ENCODE peak calls at places on chromosome 13, in four cellular contexts. N is effector memory CD4-positive, alpha-beta T cell; W is colonic mucosa; B is CD4-positive, alpha-beta memory T cell. G is an unnamed sample.

GRCh38 chr13:63435668-63436275 is 2020.1 kb upstream of the PCDH20 start:
- DNase-seq in B (no peak), W (no peak), N (no peak), G (no peak)

GRCh38 chr13:41765813-41766212 is 195.1 kb downstream of the VWA8 start:
- DNase-seq in W (no peak), N (no peak), B (no peak), G (no peak)

GRCh38 chr13:53781941-53782340 is 753.3 kb downstream of the OLFM4 start:
- DNase-seq in N (no peak), W (no peak), B (no peak), G (no peak)

GRCh38 chr13:24670927-24671326 is 9.3 kb upstream of the ATP12A start:
- DNase-seq in B (no peak), N (no peak), W (peak; percentile 62), G (no peak)

GRCh38 chr13:105920375-105920774 is 615.1 kb downstream of the EFNB2 start:
- DNase-seq in N (no peak), W (peak; percentile 41), B (no peak), G (no peak)

GRCh38 chr13:47621931-47622330 is 379.1 kb downstream of the SUCLA2 start:
- DNase-seq in W (no peak), B (no peak), N (no peak), G (no peak)

GRCh38 chr13:20610006-20610405 is 43.0 kb downstream of the IFT88 start:
- DNase-seq in B (no peak), W (no peak), N (no peak), G (no peak)

GRCh38 chr13:37546087-37546486 is 52.5 kb downstream of the POSTN start:
- DNase-seq in N (no peak), W (no peak), B (no peak), G (no peak)

GRCh38 chr13:27083183-27083582 is 88.4 kb downstream of the USP12 start:
- DNase-seq in W (no peak), N (no peak), B (no peak), G (no peak)

GRCh38 chr13:112693831-112694497 is 4.1 kb downstream of the ATP11A start:
- DNase-seq in B (no peak), W (no peak), N (no peak), G (no peak)

GRCh38 chr13:103188688-103189326 is 122.6 kb upstream of the SLC10A2 start:
- DNase-seq in B (no peak), W (no peak), N (no peak), G (no peak)

GRCh38 chr13:89061821-89062220 is 1390.7 kb downstream of the SLITRK5 start:
- DNase-seq in N (no peak), B (no peak), W (peak; percentile 33), G (no peak)

GRCh38 chr13:80339841-80340642 is 884 bp downstream of the SPRY2 start:
- DNase-seq in W (peak; percentile 67), B (no peak), N (no peak), G (no peak)

GRCh38 chr13:63288576-63288975 is 1872.9 kb upstream of the PCDH20 start:
- DNase-seq in B (no peak), N (no peak), W (no peak), G (no peak)

GRCh38 chr13:19159761-19160420 is 21.7 kb downstream of the TUBA3C start:
- DNase-seq in W (no peak), B (no peak), N (no peak), G (no peak)

GRCh38 chr13:54194233-54195024 is 1165.8 kb downstream of the OLFM4 start:
- DNase-seq in N (no peak), B (no peak), W (no peak), G (no peak)

DNA sequence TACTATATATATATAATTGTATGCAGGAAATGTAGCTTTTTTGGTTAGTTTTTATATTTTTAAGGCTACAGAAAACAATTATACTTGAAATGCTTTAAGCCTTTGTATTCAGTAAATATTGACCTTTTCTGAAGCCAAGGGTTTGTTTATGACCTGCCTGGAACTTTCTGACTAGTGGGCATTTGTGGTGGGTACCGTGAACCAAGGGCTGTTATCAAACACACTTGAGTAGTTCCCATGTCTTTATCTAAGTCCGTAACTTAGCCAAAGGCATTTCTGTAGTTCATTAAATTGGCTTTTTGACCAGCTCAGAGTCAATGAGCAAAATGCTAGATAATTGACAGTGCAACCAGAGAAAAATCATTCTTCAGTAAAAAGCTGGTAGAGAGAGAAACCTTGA is 1444.2 kb upstream of the SLC10A2 start:
- DNase-seq in N (no peak), B (no peak), W (no peak), G (no peak)
- H3K4me1 ChIP-seq in N (no peaks in the 10 kb centered on the region), B (no peaks in the 10 kb centered on the region), W (no peaks in the 10 kb centered on the region), G (no peaks in the 10 kb centered on the region)

GRCh38 chr13:75405976-75406703 is 75.8 kb downstream of the TBC1D4 start:
- DNase-seq in B (no peak), W (no peak), N (no peak), G (no peak)
- H3K4me3 ChIP-seq in B (no peak overlapping the region), W (no peak overlapping the region), N (no peak overlapping the region), G (no peak overlapping the region)

GRCh38 chr13:51637852-51638496 is 53.7 kb downstream of the WDFY2 start:
- DNase-seq in N (no peak), W (no peak), B (no peak), G (no peak)

GRCh38 chr13:51639171-51639570 is 54.9 kb downstream of the WDFY2 start:
- DNase-seq in B (no peak), N (no peak), W (no peak), G (no peak)

GRCh38 chr13:51635137-51635878 is 51.0 kb downstream of the WDFY2 start:
- DNase-seq in N (no peak), B (peak; percentile 16), W (no peak), G (peak; percentile 43)

GRCh38 chr13:51638497-51638871 is 54.2 kb downstream of the WDFY2 start:
- DNase-seq in N (no peak), W (no peak), B (no peak), G (no peak)

GRCh38 chr13:51636349-51636890 is 52.2 kb downstream of the WDFY2 start:
- DNase-seq in B (no peak), W (no peak), N (no peak), G (no peak)
- H3K4me1 ChIP-seq in B (peaks cover 28% of the 10 kb centered on the region), W (no peaks in the 10 kb centered on the region), N (peaks cover 4% of the 10 kb centered on the region), G (no peaks in the 10 kb centered on the region)

GRCh38 chr13:113748101-113748861 is 10.7 kb upstream of the TMEM255B start:
- DNase-seq in B (no peak), N (no peak), W (no peak), G (no peak)

GRCh38 chr13:113746143-113746525 is 12.9 kb upstream of the TMEM255B start:
- DNase-seq in N (no peak), W (peak; percentile 44), B (no peak), G (no peak)

GRCh38 chr13:113745059-113745458 is 14.0 kb upstream of the TMEM255B start:
- DNase-seq in B (no peak), N (no peak), W (no peak), G (no peak)

GRCh38 chr13:113747291-113747833 is 11.7 kb upstream of the TMEM255B start:
- DNase-seq in B (no peak), N (no peak), W (no peak), G (no peak)

GRCh38 chr13:113746671-113747070 is 12.4 kb upstream of the TMEM255B start:
- DNase-seq in W (no peak), N (no peak), B (no peak), G (no peak)
- H3K4me3 ChIP-seq in W (no peak overlapping the region), N (no peak overlapping the region), B (no peak overlapping the region), G (no peak overlapping the region)

DNA sequence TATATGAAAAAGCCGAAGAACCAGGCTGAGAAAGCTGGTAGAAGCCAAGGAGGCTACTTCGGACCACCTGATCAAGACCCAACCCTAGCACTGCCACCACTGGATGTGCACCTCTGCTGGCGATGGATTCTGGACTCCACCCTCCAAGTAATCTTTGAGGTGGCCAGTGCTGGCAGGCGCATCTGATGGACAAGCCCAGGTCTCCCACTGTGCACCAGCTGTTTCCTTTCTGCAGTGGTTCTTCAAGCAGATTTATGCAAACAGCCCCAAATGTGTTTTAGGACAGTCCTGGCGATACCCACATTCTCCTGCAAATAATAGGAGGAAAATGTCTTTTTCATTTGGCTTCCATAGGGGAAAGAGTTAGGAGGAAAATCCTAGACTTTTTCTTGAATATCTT is 172.3 kb downstream of the SHISA2 start:
- DNase-seq in N (no peak), B (no peak), W (no peak), G (no peak)
- H3K4me1 ChIP-seq in N (peaks cover 2% of the 10 kb centered on the region), B (peaks cover 37% of the 10 kb centered on the region), W (no peaks in the 10 kb centered on the region), G (peaks cover 63% of the 10 kb centered on the region)

GRCh38 chr13:49606747-49607648 is 21.3 kb upstream of the ARL11 start:
- DNase-seq in W (peak; percentile 88), N (peak; percentile 52), B (peak; percentile 72), G (peak; percentile 62)
- H3K4me3 ChIP-seq in W (peak overlapping the region; percentile 10), N (peak overlapping the region; percentile 35), B (peak overlapping the region; percentile 13), G (peak overlapping the region; percentile 49)

DNA sequence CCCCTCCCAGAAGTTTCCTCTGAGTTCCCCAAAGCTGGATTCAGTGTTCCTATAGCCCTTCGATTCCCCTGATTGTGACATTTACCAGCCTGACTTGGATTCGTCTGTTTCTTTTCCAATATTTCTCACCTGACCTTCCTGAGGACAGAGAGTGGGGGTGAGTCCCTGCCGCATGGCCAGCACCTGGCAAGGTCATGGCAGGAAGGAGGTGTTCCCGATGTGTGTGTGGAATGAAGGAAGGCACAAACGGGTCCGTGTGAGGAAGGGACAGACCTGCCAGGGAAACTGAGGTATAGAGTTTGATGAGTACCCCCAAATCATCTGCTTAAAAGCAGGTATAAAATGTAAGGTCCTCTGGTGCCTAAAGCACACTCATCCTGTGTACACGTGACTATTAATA is 3.3 kb downstream of the COL4A1 start:
- DNase-seq in W (no peak), N (no peak), B (no peak), G (no peak)
- H3K4me1 ChIP-seq in W (no peaks in the 10 kb centered on the region), N (no peaks in the 10 kb centered on the region), B (no peaks in the 10 kb centered on the region), G (no peaks in the 10 kb centered on the region)

GRCh38 chr13:73913043-73913740 is 221.0 kb downstream of the KLF12 start:
- DNase-seq in B (no peak), N (no peak), W (no peak), G (no peak)
- H3K4me3 ChIP-seq in B (no peak overlapping the region), N (no peak overlapping the region), W (no peak overlapping the region), G (no peak overlapping the region)

GRCh38 chr13:34152996-34153395 is 335.0 kb downstream of the RFC3 start:
- DNase-seq in W (no peak), B (no peak), N (no peak), G (no peak)
- H3K4me1 ChIP-seq in W (no peaks in the 10 kb centered on the region), B (no peaks in the 10 kb centered on the region), N (no peaks in the 10 kb centered on the region), G (no peaks in the 10 kb centered on the region)

DNA sequence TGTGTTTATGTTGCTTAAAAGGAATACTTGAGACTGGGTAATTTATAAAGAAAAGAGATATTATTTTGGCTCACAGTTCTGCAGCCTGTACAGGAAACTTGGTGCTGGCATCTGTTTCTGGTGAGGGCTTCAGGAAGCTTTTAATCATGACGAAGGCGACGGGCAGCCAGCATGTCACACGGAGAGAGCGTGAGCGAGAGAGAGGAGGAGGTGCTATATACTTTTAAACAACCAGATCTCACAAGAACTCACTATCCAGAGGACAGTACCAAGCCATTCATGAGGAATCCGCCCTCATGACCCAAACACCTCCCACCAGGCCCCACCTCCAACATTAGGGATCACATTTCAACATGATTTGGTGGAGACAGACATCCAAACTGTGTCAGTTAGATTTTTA is 163.4 kb upstream of the TSC22D1 start:
- DNase-seq in W (no peak), B (no peak), N (no peak), G (no peak)
- H3K4me3 ChIP-seq in W (no peak overlapping the region), B (no peak overlapping the region), N (no peak overlapping the region), G (no peak overlapping the region)